ENCODE peak calls at places on chromosome 11, in eight cellular contexts. X is endothelial cell of umbilical vein, Z is HCT116, F is PC-3, K is IMR-90, C is neural progenitor cell, N is K562, L is mesendoderm. T is an unnamed sample. For H3K4me1, the result is how much of the 10 kb centered on the place peaks cover.

GRCh38 chr11:64360403-64360980 is 1.5 kb downstream of the RPS6KA4 start:
- DNase-seq in Z (no peak), N (no peak), K (no peak), L (no peak), C (no peak), F (no peak), X (no peak), T (peak)

GRCh38 chr11:44619931-44620725 is 54.7 kb downstream of the CD82 start:
- DNase-seq in N (no peak), C (no peak), X (no peak), L (no peak), K (no peak), Z (no peak), F (no peak), T (peak)

GRCh38 chr11:38503876-38504275 is 1905.8 kb upstream of the RAG2 start:
- DNase-seq in X (no peak), K (no peak), L (no peak), Z (no peak), C (peak), N (no peak), F (no peak), T (no peak)

GRCh38 chr11:77003954-77004353 is 30.2 kb upstream of the B3GNT6 start:
- DNase-seq in N (no peak), L (no peak), X (peak), C (no peak), F (peak), K (peak), Z (no peak), T (no peak)

GRCh38 chr11:114080219-114080618 is 20.7 kb downstream of the ZBTB16 start:
- DNase-seq in L (no peak), F (no peak), Z (no peak), N (no peak), C (no peak), X (peak), K (no peak), T (no peak)

GRCh38 chr11:15468471-15468870 is 353.7 kb downstream of the INSC start:
- DNase-seq in X (no peak), N (no peak), F (no peak), L (no peak), K (peak), Z (no peak), C (no peak), T (no peak)

GRCh38 chr11:92141725-92142124 is 82.9 kb upstream of the FAT3 start:
- DNase-seq in N (no peak), K (no peak), Z (no peak), L (no peak), F (no peak), X (no peak), C (no peak), T (no peak)

GRCh38 chr11:116466231-116466630 is 306.6 kb downstream of the BUD13 start:
- DNase-seq in C (no peak), K (no peak), X (no peak), N (no peak), Z (no peak), F (no peak), L (no peak), T (no peak)

GRCh38 chr11:123973816-123974215 is 3.8 kb downstream of the OR10S1 start:
- DNase-seq in K (peak), F (peak), C (no peak), X (peak), Z (peak), N (no peak), L (no peak), T (no peak)

GRCh38 chr11:36333468-36333867 is 37.4 kb downstream of the PRR5L start:
- DNase-seq in N (no peak), F (peak), X (no peak), K (peak), L (no peak), C (no peak), Z (no peak), T (no peak)

GRCh38 chr11:67309166-67309565 is 5.8 kb downstream of the SSH3 start:
- DNase-seq in N (no peak), X (no peak), F (no peak), K (no peak), C (no peak), Z (no peak), L (no peak), T (peak)

GRCh38 chr11:95647805-95648379 is 141.7 kb downstream of the FAM76B start:
- DNase-seq in K (no peak), L (no peak), F (no peak), N (no peak), C (no peak), Z (no peak), X (no peak), T (no peak)

GRCh38 chr11:61771195-61771894 is 18.9 kb downstream of the MYRF start:
- DNase-seq in L (no peak), K (no peak), C (no peak), Z (no peak), N (peak), X (no peak), F (no peak), T (no peak)

GRCh38 chr11:33552756-33553155 is 147.9 kb downstream of the C11orf91 start:
- DNase-seq in L (no peak), N (no peak), C (no peak), Z (no peak), K (peak), F (no peak), X (peak), T (no peak)

GRCh38 chr11:65298131-65298535 is 16.5 kb upstream of the CDC42EP2 start:
- DNase-seq in L (no peak), X (no peak), K (peak), F (no peak), Z (no peak), C (no peak), N (no peak), T (no peak)

GRCh38 chr11:2581931-2582435 is 117.8 kb downstream of the KCNQ1OT1 start:
- DNase-seq in K (no peak), X (no peak), L (no peak), C (no peak), F (no peak), N (no peak), Z (no peak), T (peak)

GRCh38 chr11:8093931-8094575 is 13.0 kb downstream of the TUB start:
- DNase-seq in Z (no peak), C (no peak), F (no peak), K (no peak), N (no peak), X (no peak), L (no peak), T (peak)

GRCh38 chr11:83545494-83545893 is 259.3 kb upstream of the CCDC90B start:
- DNase-seq in K (no peak), L (no peak), Z (no peak), X (no peak), F (no peak), N (no peak), C (peak), T (peak)

GRCh38 chr11:83546371-83546770 is 260.2 kb upstream of the CCDC90B start:
- DNase-seq in C (no peak), X (no peak), L (no peak), F (no peak), K (no peak), N (no peak), Z (no peak), T (no peak)

GRCh38 chr11:83554896-83555295 is 268.7 kb upstream of the CCDC90B start:
- DNase-seq in C (no peak), N (no peak), L (no peak), K (no peak), X (no peak), Z (no peak), F (no peak), T (no peak)

GRCh38 chr11:83545911-83546310 is 259.7 kb upstream of the CCDC90B start:
- DNase-seq in K (no peak), L (no peak), N (no peak), F (no peak), X (no peak), C (no peak), Z (no peak), T (no peak)

DNA sequence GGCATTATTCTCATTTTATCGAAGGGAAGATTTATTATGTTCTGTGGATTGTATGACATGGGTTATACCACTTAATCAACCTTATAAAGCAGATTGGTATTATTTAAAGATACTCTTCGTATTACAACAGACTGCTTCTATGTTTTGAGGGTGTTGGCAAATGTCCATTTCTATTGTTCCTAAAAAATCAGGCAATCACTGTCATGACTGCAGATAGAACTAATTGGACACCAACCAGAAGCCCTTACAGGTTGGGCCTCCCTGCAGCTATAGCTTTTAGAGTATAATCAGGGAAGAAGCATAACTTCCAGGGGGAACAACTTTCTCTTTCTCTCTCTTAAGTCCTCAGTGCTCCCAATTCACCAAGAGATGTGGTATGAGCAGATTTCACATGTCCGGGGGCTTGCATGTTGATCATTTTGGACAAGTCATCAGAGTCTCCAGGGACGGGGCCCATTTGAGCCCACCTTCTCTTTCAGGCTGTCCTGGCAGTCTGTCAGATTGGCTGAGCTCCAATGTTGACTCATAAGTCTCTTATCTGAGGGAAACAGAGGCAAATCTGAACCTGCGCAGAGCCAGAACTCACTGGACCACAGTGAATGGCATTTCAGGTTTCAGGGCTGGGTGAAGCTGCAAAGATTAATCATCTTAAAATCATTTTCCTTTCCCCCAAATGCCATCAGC is 264.0 kb upstream of the CCDC90B start:
- DNase-seq in X (no peak), F (no peak), L (no peak), K (no peak), Z (no peak), C (no peak), N (no peak), T (no peak)
- H3K4me1 ChIP-seq in X (under half), F (under half), L (under half), K (under half), Z (under half), C (under half), N (under half), T (under half)

GRCh38 chr11:20360650-20361049 is 2.9 kb upstream of the HTATIP2 start:
- DNase-seq in Z (no peak), C (no peak), K (peak), F (peak), X (no peak), N (no peak), L (no peak), T (no peak)

GRCh38 chr11:20363149-20363499 is 390 bp upstream of the HTATIP2 start:
- DNase-seq in C (no peak), N (no peak), K (no peak), L (no peak), F (peak), Z (no peak), X (no peak), T (no peak)

GRCh38 chr11:20362481-20362880 is 1.0 kb upstream of the HTATIP2 start:
- DNase-seq in F (no peak), K (no peak), L (no peak), N (no peak), Z (no peak), X (peak), C (no peak), T (no peak)

GRCh38 chr11:20364412-20364792 is 888 bp downstream of the HTATIP2 start:
- DNase-seq in N (peak), X (no peak), C (no peak), Z (no peak), F (peak), K (no peak), L (no peak), T (no peak)

DNA sequence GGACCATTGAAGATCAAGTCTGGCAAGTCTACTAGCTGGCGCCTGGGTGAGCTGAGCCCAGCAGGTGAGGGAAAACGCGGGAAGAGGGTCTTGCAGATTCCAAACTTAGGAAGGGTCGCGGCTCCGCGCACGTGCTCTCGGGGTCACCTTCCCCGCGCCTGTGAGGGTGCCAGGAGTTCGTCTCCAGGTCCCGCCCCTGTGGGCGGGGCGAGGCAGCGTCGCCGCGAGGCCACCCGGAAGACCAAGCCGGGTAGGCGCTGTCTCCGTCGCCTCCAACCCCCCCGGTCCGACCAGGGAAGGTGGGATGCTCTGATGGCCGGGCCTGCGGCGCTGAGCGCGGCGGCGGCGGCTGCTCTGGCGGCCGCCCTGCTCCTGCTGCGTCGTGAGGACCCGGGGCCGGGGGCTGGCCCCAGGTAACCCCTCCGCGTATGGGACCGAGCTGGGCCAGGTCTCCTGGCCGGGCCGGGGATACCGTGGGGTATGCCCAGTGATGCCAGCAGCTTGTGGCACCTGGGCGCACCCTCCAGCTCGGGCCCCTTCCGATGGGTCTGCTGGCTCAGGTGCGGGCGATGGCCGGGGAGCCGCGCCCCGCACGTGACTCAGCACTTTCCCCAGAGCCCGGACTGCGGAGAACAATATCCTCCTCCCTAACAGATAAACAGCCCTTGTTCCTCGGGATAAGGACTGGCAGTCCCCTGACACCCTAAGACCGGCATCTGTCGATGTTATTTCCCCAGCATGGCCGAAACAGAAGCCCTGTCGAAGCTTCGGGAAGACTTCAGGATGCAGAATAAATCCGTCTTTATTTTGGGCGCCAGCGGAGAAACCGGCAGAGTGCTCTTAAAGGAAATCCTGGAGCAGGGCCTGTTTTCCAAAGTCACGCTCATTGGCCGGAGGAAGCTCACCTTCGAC is at the start of gene HTATIP2:
- DNase-seq in F (peak), K (peak), X (peak), C (peak), N (peak), L (peak), Z (no peak), T (peak)
- H3K9ac ChIP-seq in F (peak), K (peak), X (peak), C (no peak), N (peak), L (peak), Z (peak), T (peak)

GRCh38 chr11:122195790-122196189 is 79.8 kb upstream of the BLID start:
- DNase-seq in Z (no peak), K (no peak), C (no peak), N (no peak), X (no peak), F (no peak), L (no peak), T (no peak)
- H3K4me1 ChIP-seq in Z (half or more), K (under half), C (under half), N (under half), X (half or more), F (half or more), L (under half), T (under half)

GRCh38 chr11:804599-804964 is 449 bp downstream of the PIDD1 start:
- DNase-seq in Z (no peak), K (no peak), X (no peak), L (no peak), N (no peak), F (no peak), C (no peak), T (peak)
- H3K9ac ChIP-seq in Z (peak), K (peak), X (peak), L (peak), N (peak), F (peak), C (peak), T (peak)

DNA sequence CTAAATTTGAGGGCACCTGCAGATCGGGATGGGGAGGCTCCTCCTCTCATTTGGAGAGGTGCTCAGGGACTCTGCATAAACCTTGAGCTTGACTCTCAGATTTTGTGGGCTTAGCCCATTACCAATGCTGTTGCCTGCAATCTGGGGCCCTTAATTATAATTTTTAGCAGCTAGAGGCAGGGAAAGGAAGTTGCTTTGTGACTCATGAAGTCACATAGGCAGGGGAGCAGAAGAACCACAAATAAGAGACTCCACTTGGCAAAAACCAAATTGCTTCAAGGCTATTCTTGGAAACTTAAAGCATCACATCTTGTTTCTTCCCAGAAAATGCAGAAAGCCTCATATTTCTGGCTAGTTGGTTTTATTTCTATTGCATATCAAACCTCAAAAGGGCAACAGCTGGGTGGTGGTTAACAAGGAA is 46.9 kb downstream of the MICAL2 start:
- DNase-seq in F (peak), L (no peak), C (no peak), Z (no peak), X (peak), K (peak), N (no peak), T (no peak)
- H3K4me1 ChIP-seq in F (under half), L (under half), C (under half), Z (under half), X (under half), K (under half), N (half or more), T (under half)

GRCh38 chr11:10323793-10324170 is 18.9 kb downstream of the ADM start:
- DNase-seq in N (no peak), Z (no peak), L (no peak), C (no peak), K (peak), X (peak), F (peak), T (no peak)

GRCh38 chr11:10322830-10323792 is 18.2 kb downstream of the ADM start:
- DNase-seq in N (peak), Z (peak), K (peak), L (peak), X (peak), F (peak), C (peak), T (peak)

GRCh38 chr11:10320164-10320563 is 15.3 kb downstream of the ADM start:
- DNase-seq in X (no peak), F (no peak), K (no peak), L (no peak), Z (no peak), C (no peak), N (no peak), T (no peak)

GRCh38 chr11:10324474-10324873 is 19.6 kb downstream of the ADM start:
- DNase-seq in F (no peak), L (no peak), N (no peak), K (peak), Z (no peak), X (peak), C (no peak), T (no peak)

DNA sequence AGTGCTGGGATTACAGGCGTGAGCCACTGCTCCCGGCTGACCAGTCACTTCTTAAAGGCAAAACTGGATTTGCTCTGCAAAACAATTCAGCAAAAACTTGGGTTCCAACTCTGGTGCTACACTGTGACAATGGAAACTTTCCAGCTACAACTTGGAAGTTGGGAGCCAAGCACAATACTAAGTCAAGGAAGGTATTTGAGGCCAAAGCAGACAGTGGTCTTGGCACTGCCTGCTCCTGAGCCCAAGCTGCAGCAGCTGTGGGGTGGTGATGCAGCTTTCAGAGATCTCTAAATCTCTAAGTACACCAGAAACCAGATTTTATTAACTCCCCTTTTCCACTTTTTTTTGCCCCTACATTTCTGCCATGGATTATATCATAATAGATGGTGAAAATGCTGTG is 17.5 kb downstream of the ADM start:
- DNase-seq in Z (no peak), L (no peak), C (no peak), F (no peak), K (no peak), N (no peak), X (peak), T (no peak)
- H3K9ac ChIP-seq in Z (peak), L (no peak), C (no peak), F (no peak), K (peak), N (no peak), X (no peak), T (no peak)

DNA sequence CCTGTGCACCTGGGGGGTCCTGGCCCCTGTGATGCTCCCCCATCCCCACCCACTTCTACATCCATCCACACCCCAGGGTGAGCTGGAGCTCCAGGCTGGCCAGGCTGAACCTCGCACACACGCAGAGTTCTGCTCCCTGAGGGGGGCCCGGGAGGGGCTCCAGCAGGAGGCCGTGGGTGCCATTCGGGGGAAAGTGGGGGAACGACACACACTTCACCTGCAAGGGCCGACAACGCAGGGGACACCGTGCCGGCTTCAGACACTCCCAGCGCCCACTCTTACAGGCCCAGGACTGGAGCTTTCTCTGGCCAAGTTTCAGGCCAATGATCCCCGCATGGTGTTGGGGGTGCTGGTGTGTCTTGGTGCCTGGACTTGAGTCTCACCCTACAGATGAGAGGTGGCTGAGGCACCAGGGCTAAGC is 20.0 kb upstream of the TALDO1 start:
- DNase-seq in C (no peak), N (no peak), K (no peak), F (no peak), L (no peak), X (no peak), Z (no peak), T (no peak)
- H3K4me1 ChIP-seq in C (under half), N (under half), K (under half), F (under half), L (under half), X (under half), Z (under half), T (under half)

DNA sequence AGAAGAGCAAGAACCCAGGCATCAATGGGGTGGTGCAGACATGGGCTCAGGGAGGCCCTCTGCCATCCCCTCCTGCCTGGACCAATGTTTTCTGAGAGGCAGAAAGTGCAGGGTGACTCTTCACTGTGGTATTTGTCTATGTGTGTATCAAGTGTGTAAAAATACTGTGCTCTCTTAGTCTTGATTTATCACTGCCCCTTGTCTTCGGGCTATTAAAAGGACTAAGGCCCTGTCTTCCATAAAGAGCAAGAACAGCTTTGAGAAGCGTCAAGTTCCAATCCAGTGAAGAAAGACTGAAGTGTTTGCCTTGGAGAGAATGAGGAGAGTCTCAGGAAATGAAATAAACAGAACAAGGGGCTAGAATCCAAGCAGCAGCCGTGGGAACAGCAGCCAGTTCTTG is 14.4 kb downstream of the PRSS23 start:
- DNase-seq in F (peak), K (peak), C (no peak), N (no peak), X (peak), L (no peak), Z (no peak), T (no peak)
- H3K9ac ChIP-seq in F (no peak), K (no peak), C (no peak), N (no peak), X (no peak), L (no peak), Z (no peak), T (no peak)